ENCODE peak calls at places on chromosomes 12 and 14, in five cellular contexts. J is neuronal stem cell, S is mesenchymal stem cell, V is H9, T is H1. U is an unnamed sample.

GRCh38 chr12:70828391-70828790 is 92.1 kb downstream of the PTPRR start:
- DNase-seq in T (no peak), S (no peak), J (no peak), V (no peak), U (no peak)

GRCh38 chr14:98555440-98555839 is 716.6 kb downstream of the BCL11B start:
- DNase-seq in S (no peak), T (no peak), J (no peak), V (no peak), U (no peak)

GRCh38 chr14:52049721-52050588 is 18.9 kb downstream of the NID2 start:
- DNase-seq in S (no peak), T (no peak), V (no peak), J (no peak), U (no peak)

GRCh38 chr14:69208665-69209064 is 17.4 kb downstream of the EXD2 start:
- DNase-seq in J (no peak), V (no peak), S (no peak), T (no peak), U (no peak)

GRCh38 chr12:78359530-78359929 is 505.0 kb upstream of the SYT1 start:
- DNase-seq in V (no peak), T (no peak), J (no peak), S (no peak), U (peak)

GRCh38 chr14:102872020-102872419 is 50.4 kb upstream of the AMN start:
- DNase-seq in S (no peak), J (no peak), V (no peak), T (no peak), U (no peak)

GRCh38 chr12:112948806-112949205 is 10.5 kb downstream of the OAS3 start:
- DNase-seq in V (peak), J (no peak), T (no peak), S (no peak), U (no peak)

GRCh38 chr12:69284131-69284530 is 44.8 kb downstream of the CPSF6 start:
- DNase-seq in T (peak), S (peak), J (peak), V (peak), U (peak)

GRCh38 chr12:6602526-6602925 is 4.7 kb downstream of the CHD4 start:
- DNase-seq in V (no peak), J (no peak), S (no peak), T (no peak), U (no peak)

GRCh38 chr12:10501031-10501430 is 4.7 kb upstream of the EIF2S3B start:
- DNase-seq in T (no peak), V (no peak), S (peak), J (no peak), U (no peak)

GRCh38 chr12:58142991-58143390 is 201.6 kb downstream of the ATP23 start:
- DNase-seq in V (no peak), S (no peak), T (no peak), J (no peak), U (no peak)

DNA sequence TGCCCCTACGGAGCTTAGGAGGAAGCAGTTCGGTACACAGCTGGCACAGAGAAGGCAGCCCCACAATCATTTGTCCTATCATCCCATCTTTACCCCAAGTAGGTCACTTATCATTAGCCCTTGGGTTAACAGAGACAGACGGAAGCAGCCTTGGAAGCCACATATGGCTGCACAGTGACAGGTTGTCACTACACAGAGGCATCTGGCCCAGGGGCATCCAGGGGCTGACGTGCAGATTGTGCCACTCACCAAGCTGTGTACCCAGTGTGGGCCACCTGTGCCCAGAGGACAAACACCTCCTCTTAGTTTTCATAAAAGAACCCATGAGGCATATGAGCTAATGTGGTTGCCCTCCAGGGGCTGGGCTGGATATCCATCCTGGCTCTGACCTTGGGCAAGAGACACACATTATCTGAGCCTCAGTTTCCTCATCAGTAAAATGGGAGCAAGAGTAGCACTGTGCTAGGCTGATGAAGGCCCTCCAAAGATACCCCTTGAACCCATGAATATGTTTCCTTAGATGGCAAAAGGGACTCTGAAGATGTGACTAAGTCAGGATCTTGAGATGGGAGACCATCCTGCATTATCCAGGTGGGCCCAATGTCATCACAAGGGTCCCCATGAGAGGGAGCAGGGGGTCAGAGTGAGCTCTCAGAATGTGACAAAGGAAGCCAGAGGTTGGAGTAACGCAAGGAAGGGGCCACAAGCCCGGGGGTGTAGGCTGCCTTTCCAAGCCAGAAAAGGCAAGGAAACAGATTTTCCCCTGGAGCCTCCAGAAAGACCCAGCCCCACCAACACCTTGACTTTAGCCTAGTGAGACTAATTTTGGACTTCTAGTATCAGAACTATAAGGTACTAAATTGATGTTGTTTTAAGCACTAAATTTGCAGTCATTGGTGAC is 64.6 kb downstream of the C14orf132 start:
- DNase-seq in V (no peak), S (no peak), T (no peak), J (no peak), U (no peak)
- H4K91ac ChIP-seq in V (no peak), S (peak), T (no peak), J (no peak), U (peak)

GRCh38 chr14:50786821-50787464 is 44.0 kb downstream of the NIN start:
- DNase-seq in S (no peak), V (no peak), J (no peak), T (no peak), U (no peak)
- H2BK15ac ChIP-seq in S (no peak), V (no peak), J (no peak), T (no peak), U (no peak)

DNA sequence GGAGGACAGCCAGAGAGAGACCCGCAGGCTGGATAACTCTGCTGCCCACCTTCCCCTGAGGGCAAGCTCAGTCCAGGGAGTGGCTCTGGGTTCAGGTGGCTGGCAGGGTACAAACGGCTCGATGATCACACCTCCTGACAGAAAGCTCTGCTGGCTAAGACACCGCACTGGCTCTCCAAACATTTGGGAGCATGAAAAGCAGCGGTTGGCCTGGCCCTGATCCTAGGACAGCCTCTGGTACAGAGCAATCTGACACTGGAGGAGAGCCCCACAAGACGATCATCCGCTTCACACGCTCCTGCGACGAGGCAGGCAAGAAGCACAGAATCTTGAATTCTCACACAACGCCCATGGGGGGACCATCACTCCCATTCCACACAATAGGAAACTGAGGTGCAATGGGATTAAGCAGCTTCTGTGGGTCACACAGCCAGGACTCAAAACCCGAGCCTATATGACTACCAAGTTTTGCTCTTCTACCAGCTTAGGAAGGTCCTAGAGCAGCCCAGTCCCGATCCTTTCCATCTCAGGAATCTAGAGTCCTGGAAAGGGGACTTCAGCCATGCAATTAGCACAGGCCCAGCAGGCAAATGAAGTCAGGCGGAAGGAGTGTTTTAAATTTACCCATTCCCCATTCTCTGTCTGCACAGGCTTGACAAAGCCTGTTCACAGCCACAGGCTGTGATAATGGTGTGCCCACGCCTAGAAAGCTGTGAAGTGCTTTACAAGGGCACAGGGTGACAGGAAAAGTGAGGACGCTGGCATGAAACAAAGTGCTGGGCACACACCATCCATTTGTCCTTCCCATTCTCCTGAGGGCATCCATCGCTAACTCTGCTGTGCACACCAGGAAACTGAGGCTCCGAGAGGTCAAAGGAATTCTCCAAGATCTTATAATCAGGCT is 79.2 kb downstream of the PITPNM2 start:
- DNase-seq in T (no peak), V (no peak), J (peak), S (no peak), U (no peak)
- H4K91ac ChIP-seq in T (no peak), V (no peak), J (no peak), S (no peak), U (no peak)

DNA sequence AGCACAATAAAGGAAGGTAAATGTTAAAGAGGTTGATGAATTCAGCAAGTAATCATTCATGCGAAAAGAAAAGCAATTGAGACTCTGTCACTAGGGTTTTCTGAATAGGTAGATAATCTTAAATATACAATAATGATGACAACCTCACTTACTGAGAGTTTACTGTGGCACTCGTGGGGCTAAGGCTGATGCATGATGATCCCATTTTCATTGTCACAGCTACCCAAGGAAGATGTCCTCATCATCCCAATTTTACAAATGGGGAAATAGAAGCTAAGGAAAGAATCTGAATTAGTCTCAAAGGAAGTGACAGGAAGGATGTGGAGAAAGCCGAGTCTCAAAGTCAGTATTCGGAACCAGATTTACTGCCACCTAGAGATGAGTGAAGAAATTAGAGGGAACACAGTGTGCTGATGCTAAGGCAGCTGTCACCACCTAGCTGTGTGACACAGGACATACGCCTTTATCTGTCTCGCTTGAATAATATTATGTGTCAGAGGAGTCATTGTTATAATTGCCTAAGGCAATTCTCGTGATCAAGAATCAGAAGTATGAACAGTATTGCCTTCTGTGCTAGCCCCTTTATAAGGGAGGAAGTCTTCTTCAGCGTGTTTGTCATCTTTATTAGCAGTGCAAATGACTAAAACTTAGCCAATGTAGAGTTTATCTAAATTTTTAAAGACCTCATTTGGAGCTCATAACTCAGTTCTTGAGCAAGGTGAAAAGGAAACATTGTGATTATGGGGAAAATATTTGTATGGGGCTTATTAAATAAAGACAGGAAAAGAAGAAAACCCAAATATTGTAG is 63.2 kb downstream of the ERGIC2 start:
- DNase-seq in S (peak), J (peak), V (peak), T (no peak), U (peak)
- H2BK15ac ChIP-seq in S (no peak), J (no peak), V (no peak), T (no peak), U (no peak)

GRCh38 chr14:22821193-22822016 is 6.2 kb upstream of the SLC7A7 start:
- DNase-seq in T (peak), J (no peak), V (no peak), S (peak), U (no peak)

GRCh38 chr14:22822619-22823551 is 6.8 kb upstream of the MRPL52 start:
- DNase-seq in S (peak), J (peak), T (peak), V (peak), U (peak)

GRCh38 chr14:22820731-22821130 is 5.5 kb upstream of the SLC7A7 start:
- DNase-seq in S (peak), T (no peak), V (no peak), J (no peak), U (no peak)

GRCh38 chr14:22822017-22822618 is 6.9 kb upstream of the SLC7A7 start:
- DNase-seq in V (peak), T (peak), S (no peak), J (no peak), U (no peak)

DNA sequence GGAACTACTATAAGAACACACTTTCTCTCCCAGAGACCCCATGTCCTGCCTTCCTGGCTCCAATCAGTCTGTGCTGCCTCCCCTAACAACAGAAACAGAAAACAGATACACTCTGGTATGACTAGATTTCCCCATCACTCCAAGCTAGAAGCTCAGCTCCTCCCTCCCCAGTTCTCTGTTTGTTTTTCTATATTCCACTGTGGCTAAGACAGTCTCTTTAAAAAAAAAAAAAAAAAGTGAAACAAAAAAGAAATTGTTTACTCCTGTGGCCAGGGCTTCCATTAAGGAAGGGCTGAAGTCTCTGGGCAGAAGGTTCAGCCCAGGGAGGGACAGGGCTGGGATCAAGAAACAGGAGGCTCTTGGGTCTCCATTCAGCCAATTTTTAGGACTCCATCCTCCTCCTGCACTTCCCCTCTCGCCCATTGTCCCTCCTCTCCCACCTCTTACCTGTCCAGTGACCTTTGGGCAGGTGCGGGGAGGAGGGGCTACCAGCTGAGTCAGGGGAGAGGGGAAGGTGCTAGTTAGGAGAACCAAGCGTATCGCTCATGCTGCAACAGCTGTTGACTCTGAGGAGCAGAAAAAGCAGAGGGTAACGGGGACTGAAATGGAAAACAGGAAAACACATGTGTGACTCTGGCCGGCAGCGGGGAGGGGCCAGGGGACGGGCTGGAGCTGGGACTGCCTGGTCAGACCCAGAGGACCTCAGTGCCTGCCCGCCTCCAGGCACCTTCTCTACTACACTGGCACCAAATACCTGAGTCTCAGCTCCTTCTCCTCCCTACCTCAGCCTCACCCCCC is 4.2 kb upstream of the SLC7A7 start:
- DNase-seq in J (no peak), T (peak), S (peak), V (peak), U (peak)
- H4K91ac ChIP-seq in J (no peak), T (no peak), S (peak), V (no peak), U (peak)

GRCh38 chr12:2013527-2014223 is 9.4 kb upstream of the DCP1B start:
- DNase-seq in T (no peak), S (peak), V (no peak), J (no peak), U (peak)
- H2BK15ac ChIP-seq in T (no peak), S (no peak), V (no peak), J (no peak), U (peak)